ENCODE peak calls at places on chromosomes 13 and 19, in ten cellular contexts. Y is fibroblast of pulmonary artery, P is bronchial epithelial cell, U is NB4, R is spleen, G is cardiac fibroblast, T is Caco-2, A is fibroblast of lung, S is stomach, N is sigmoid colon. F is an unnamed sample.

GRCh38 chr19:17779281-17779930 is 15.5 kb upstream of the B3GNT3 start:
- DNase-seq in Y (peak; percentile 38), P (peak; percentile 63), U (peak; percentile 40), R (peak; percentile 87), G (peak; percentile 27), T (no peak), A (peak; percentile 21), S (no peak), N (no peak), F (peak; percentile 74)

GRCh38 chr19:30669329-30670010 is 297.3 kb downstream of the ZNF536 start:
- DNase-seq in Y (peak; percentile 41), P (no peak), U (peak; percentile 28), R (peak; percentile 85), G (peak; percentile 51), T (peak; percentile 67), A (peak; percentile 47), S (peak; percentile 63), N (peak; percentile 75), F (peak; percentile 23)

GRCh38 chr19:13153627-13154240 is 3.5 kb downstream of the IER2 start:
- DNase-seq in Y (peak; percentile 49), P (no peak), U (peak; percentile 63), R (peak; percentile 92), G (peak; percentile 41), T (peak; percentile 42), A (peak; percentile 51), S (peak; percentile 44), N (peak; percentile 81), F (no peak)

GRCh38 chr13:99225078-99225477 is 24.4 kb downstream of the UBAC2 start:
- DNase-seq in Y (no peak), P (no peak), U (peak; percentile 66), R (no peak), G (no peak), T (no peak), A (no peak), S (no peak), N (no peak), F (no peak)

GRCh38 chr13:48873598-48873997 is 102.1 kb upstream of the FNDC3A start:
- DNase-seq in Y (peak; percentile 20), P (peak; percentile 70), U (no peak), R (no peak), G (peak; percentile 23), T (no peak), A (peak; percentile 28), S (no peak), N (no peak), F (peak; percentile 71)

GRCh38 chr19:12872255-12872654 is 9.0 kb downstream of the DNASE2 start:
- DNase-seq in Y (no peak), P (no peak), U (no peak), R (no peak), G (no peak), T (no peak), A (no peak), S (no peak), N (no peak), F (no peak)

GRCh38 chr19:12733369-12733896 is 1.1 kb downstream of the TRIR start:
- DNase-seq in Y (peak; percentile 49), P (peak; percentile 41), U (peak; percentile 77), R (no peak), G (peak; percentile 59), T (peak; percentile 52), A (peak; percentile 45), S (no peak), N (no peak), F (peak; percentile 46)

GRCh38 chr13:60431108-60431700 is 34.2 kb downstream of the TDRD3 start:
- DNase-seq in Y (peak; percentile 83), P (peak; percentile 70), U (peak; percentile 76), R (no peak), G (peak; percentile 78), T (peak; percentile 58), A (peak; percentile 82), S (no peak), N (no peak), F (peak; percentile 65)

GRCh38 chr19:54481326-54481930 is 8.3 kb upstream of the CDC42EP5 start:
- DNase-seq in Y (peak; percentile 63), P (peak; percentile 30), U (peak; percentile 53), R (no peak), G (peak; percentile 58), T (peak; percentile 67), A (peak; percentile 48), S (no peak), N (no peak), F (peak; percentile 46)

GRCh38 chr13:79663977-79664636 is 183.2 kb downstream of the NDFIP2 start:
- DNase-seq in Y (no peak), P (no peak), U (no peak), R (no peak), G (no peak), T (no peak), A (no peak), S (no peak), N (no peak), F (no peak)

GRCh38 chr13:84668637-84669036 is 786.4 kb upstream of the SLITRK1 start:
- DNase-seq in Y (no peak), P (no peak), U (no peak), R (no peak), G (no peak), T (no peak), A (no peak), S (no peak), N (no peak), F (no peak)

GRCh38 chr13:112684444-112684843 is 5.4 kb upstream of the ATP11A start:
- DNase-seq in Y (no peak), P (no peak), U (no peak), R (no peak), G (no peak), T (no peak), A (no peak), S (no peak), N (no peak), F (no peak)

GRCh38 chr19:21115430-21115829 is 26.4 kb upstream of the ZNF431 start:
- DNase-seq in Y (no peak), P (no peak), U (no peak), R (no peak), G (no peak), T (no peak), A (no peak), S (no peak), N (no peak), F (no peak)

GRCh38 chr19:39558623-39559117 is 18.7 kb upstream of the EID2 start:
- DNase-seq in Y (no peak), P (no peak), U (no peak), R (no peak), G (no peak), T (no peak), A (no peak), S (no peak), N (no peak), F (no peak)

GRCh38 chr13:73440296-73440895 is 381.6 kb downstream of the KLF5 start:
- DNase-seq in Y (peak; percentile 29), P (no peak), U (peak; percentile 6), R (no peak), G (peak; percentile 31), T (peak; percentile 53), A (peak; percentile 6), S (no peak), N (no peak), F (peak; percentile 45)

DNA sequence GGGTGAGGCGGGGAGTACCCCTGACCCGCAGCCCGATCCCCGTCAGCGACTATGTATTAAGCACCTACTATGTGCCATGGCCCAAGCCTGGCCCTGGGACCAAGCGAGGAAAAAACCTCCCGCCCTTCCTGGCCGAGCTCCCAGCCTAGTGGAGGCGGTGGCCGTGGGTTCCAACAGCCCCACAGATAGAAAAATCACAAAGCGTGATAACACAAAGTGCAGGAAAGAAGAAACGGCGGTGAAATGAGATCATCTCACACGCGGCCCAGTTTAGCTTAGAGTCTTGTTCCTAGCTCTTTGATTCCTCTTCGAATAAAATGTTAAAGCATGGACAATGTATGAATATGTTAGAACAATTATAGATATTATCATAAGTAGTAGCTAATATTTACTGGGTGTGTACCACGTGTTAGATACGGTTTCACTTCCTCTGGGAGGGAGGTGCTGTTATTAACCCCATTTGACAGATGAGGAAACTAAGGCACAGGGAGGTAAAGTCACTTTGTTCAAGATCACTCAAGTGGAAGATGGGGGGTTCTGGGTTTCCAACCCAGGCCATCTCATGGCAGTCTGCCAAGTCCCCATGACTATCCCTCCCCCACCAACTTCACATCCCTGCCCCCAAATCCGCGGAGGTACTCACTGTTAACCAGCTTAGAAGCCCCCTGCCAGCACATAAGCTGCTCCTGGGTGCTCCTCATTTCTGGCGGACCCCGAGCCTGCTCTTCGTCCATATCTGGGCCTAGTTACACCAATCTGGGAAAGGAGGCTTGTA is 1.2 kb upstream of the FXYD7 start:
- DNase-seq in Y (no peak), P (no peak), U (no peak), R (no peak), G (no peak), T (no peak), A (no peak), S (no peak), N (no peak), F (no peak)
- TF ChIP-seq CTCF in Y (no peak), P (no peak), U (no peak), R (no peak), G (no peak), T (no peak), A (no peak), S (no peak), N (no peak), F (no peak)

GRCh38 chr19:46716672-46717033 is 261 bp downstream of the PRKD2 start:
- DNase-seq in Y (no peak), P (no peak), U (no peak), R (no peak), G (no peak), T (peak; percentile 32), A (no peak), S (no peak), N (no peak), F (no peak)
- H3K4me3 ChIP-seq in Y (peak overlapping the region; percentile 73), P (peak overlapping the region; percentile 83), U (peak overlapping the region; percentile 91), R (peak overlapping the region; percentile 88), G (peak overlapping the region; percentile 73), T (peak overlapping the region; percentile 88), A (peak overlapping the region; percentile 78), S (peak overlapping the region; percentile 75), N (peak overlapping the region; percentile 85), F (peak overlapping the region; percentile 92)

DNA sequence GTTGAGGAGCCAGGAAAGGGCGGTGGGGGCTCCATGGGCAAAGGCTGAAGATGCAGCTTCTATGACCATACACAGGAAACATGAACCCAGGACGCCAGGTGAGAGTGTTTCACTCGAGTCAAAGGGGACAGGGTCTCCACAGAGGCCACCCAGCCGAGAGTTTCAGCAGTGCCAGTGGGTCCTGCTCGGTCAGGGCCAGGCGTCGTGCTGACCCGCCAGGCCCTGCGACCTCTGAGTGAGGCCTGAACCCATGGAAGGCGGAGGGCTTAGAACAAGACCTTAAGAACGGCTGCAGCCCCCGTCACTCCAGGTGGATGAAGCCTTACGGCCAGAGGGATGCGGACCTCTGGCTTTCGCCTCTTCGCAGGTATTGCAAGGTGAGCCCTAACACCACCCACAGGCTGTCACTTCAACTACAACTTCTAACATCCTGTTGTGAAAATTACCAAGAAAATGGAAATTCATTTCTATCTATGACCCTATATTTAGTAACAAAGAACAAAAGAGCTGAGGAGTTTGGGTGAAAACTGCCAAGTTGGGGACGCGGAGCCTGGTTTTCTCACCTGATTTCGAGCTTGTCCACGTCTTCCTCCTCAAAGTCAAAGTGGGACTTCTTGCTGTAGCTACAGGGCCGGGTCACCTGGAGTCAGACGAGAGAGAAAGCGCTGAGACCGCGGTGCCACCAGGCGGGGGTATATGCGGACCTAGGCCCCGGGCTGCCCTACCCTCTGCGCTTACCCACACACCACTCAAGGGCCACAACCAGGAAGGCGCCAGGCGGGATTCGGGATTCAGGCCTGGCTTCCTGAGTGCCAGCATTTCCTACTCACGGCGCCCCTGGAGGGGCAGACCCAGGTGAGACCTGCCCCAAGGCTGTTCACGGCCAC is 50.1 kb upstream of the C13orf46 start:
- DNase-seq in Y (no peak), P (no peak), U (no peak), R (no peak), G (no peak), T (no peak), A (no peak), S (no peak), N (no peak), F (no peak)
- TF ChIP-seq CTCF in Y (no peak), P (no peak), U (no peak), R (no peak), G (no peak), T (no peak), A (no peak), S (no peak), N (no peak), F (no peak)

GRCh38 chr19:1569997-1570396 is 1.9 kb upstream of the MEX3D start:
- DNase-seq in Y (no peak), P (no peak), U (no peak), R (no peak), G (no peak), T (no peak), A (no peak), S (no peak), N (no peak), F (no peak)
- H3K4me3 ChIP-seq in Y (no peak overlapping the region), P (no peak overlapping the region), U (no peak overlapping the region), R (no peak overlapping the region), G (no peak overlapping the region), T (no peak overlapping the region), A (no peak overlapping the region), S (no peak overlapping the region), N (no peak overlapping the region), F (no peak overlapping the region)

F was measured in epithelial cell of esophagus.